ENCODE peak calls at places on chromosome 5, in nine cellular contexts. C is GM20000; X is hippocampal formation; P is activated naive CD8-positive, alpha-beta T cell treated with anti-CD3 and anti-CD28 coated beads, Interleukin-2, amount 50 U/mL, for 24 hours; Z is HS-5; S is endothelial cell; B is activated CD4-positive, alpha-beta T cell treated with anti-CD3 and anti-CD28 coated beads for 48 hours; H is NCI-H510A treated with DMSO at 0.1 percent for 48 hours; K is NCI-H1092 treated with DMSO at 0.1 percent for 48 hours. L is an unnamed sample.
A peak's percentile ranks its signal among the peaks of the same experiment; 100 is the strongest.

GRCh38 chr5:141604318-141604717 is 14.5 kb downstream of the DIAPH1 start:
- DNase-seq in K (no peak), S (peak; percentile 48), B (no peak), C (no peak), P (no peak), X (no peak), Z (peak; percentile 95), H (no peak), L (no peak)

GRCh38 chr5:140106805-140107311 is 7.1 kb upstream of the PURA start:
- DNase-seq in X (no peak), H (no peak), S (no peak), Z (no peak), P (no peak), K (no peak), B (no peak), C (peak; percentile 34), L (no peak)

GRCh38 chr5:78509145-78509865 is 139.3 kb downstream of the LHFPL2 start:
- DNase-seq in K (no peak), B (no peak), P (peak; percentile 4), C (no peak), X (no peak), H (no peak), S (no peak), Z (no peak), L (no peak)

GRCh38 chr5:133230823-133231578 is 179.2 kb downstream of the HSPA4 start:
- DNase-seq in P (no peak), K (peak; percentile 26), Z (no peak), S (no peak), C (no peak), X (no peak), B (no peak), H (no peak), L (no peak)

GRCh38 chr5:74517700-74518099 is 122.8 kb downstream of the ENC1 start:
- DNase-seq in P (no peak), H (no peak), Z (no peak), X (no peak), B (no peak), C (no peak), S (no peak), K (no peak), L (no peak)

GRCh38 chr5:33968133-33969005 is 16.1 kb downstream of the SLC45A2 start:
- DNase-seq in X (no peak), B (no peak), K (no peak), S (no peak), H (no peak), P (no peak), Z (no peak), C (no peak), L (no peak)

GRCh38 chr5:136016945-136017530 is 11.8 kb upstream of the TGFBI start:
- DNase-seq in C (no peak), K (no peak), Z (peak; percentile 99), X (no peak), B (no peak), S (no peak), H (no peak), P (no peak), L (peak; percentile 76)

GRCh38 chr5:165130656-165131055 is 1625.2 kb downstream of the MAT2B start:
- DNase-seq in S (no peak), B (no peak), X (no peak), C (no peak), Z (peak; percentile 52), K (no peak), H (no peak), P (no peak), L (no peak)

GRCh38 chr5:133353741-133354140 is 258.6 kb downstream of the FSTL4 start:
- DNase-seq in C (no peak), P (no peak), K (no peak), S (peak; percentile 49), H (no peak), B (no peak), Z (no peak), X (no peak), L (no peak)

GRCh38 chr5:74501674-74502478 is 138.7 kb downstream of the ENC1 start:
- DNase-seq in Z (no peak), X (no peak), S (no peak), H (no peak), K (no peak), C (no peak), P (no peak), B (no peak), L (no peak)

GRCh38 chr5:40572947-40573346 is 106.8 kb upstream of the PTGER4 start:
- DNase-seq in X (no peak), C (no peak), H (no peak), Z (peak; percentile 26), B (no peak), P (no peak), K (no peak), S (no peak), L (no peak)

GRCh38 chr5:36079200-36079761 is 12.6 kb upstream of the UGT3A2 start:
- DNase-seq in C (peak; percentile 60), S (peak; percentile 44), K (peak; percentile 68), H (peak; percentile 65), Z (peak; percentile 40), B (peak; percentile 24), P (no peak), X (peak; percentile 17), L (peak; percentile 79)

GRCh38 chr5:493251-493701 is 31.0 kb downstream of the SLC9A3 start:
- DNase-seq in B (no peak), Z (no peak), P (no peak), S (no peak), C (no peak), X (no peak), H (no peak), K (no peak), L (no peak)

GRCh38 chr5:112012112-112012511 is 255.1 kb upstream of the NREP start:
- DNase-seq in S (no peak), X (no peak), Z (no peak), H (no peak), B (no peak), C (no peak), P (no peak), K (no peak), L (peak; percentile 34)

GRCh38 chr5:135881244-135881643 is 14.4 kb downstream of the IL9 start:
- DNase-seq in H (no peak), Z (no peak), P (no peak), B (no peak), C (no peak), K (no peak), X (peak; percentile 61), S (no peak), L (peak; percentile 75)

GRCh38 chr5:81081461-81081835 is 121.3 kb downstream of the RASGRF2 start:
- DNase-seq in S (no peak), Z (no peak), H (no peak), K (no peak), C (no peak), B (no peak), X (peak; percentile 60), P (no peak), L (peak; percentile 88)

GRCh38 chr5:5288236-5288635 is 134.2 kb upstream of the ICE1 start:
- DNase-seq in Z (peak; percentile 68), B (no peak), C (no peak), H (no peak), K (no peak), P (no peak), X (no peak), S (no peak), L (no peak)

GRCh38 chr5:143714629-143715028 is 97.3 kb upstream of the HMHB1 start:
- DNase-seq in X (no peak), B (no peak), K (no peak), S (no peak), H (no peak), C (peak; percentile 8), P (no peak), Z (no peak), L (no peak)

GRCh38 chr5:3661755-3662296 is 66.2 kb downstream of the IRX1 start:
- DNase-seq in P (no peak), S (no peak), B (no peak), C (no peak), Z (no peak), X (no peak), K (no peak), H (no peak), L (no peak)

GRCh38 chr5:178247481-178248456 is 15.2 kb upstream of the PHYKPL start:
- DNase-seq in K (no peak), H (no peak), P (peak; percentile 40), X (no peak), S (no peak), C (no peak), Z (no peak), B (peak; percentile 31), L (no peak)